ENCODE peak calls at places on chromosomes 3 and 15, in seven cellular contexts. One of them, this sample, is unnamed.

GRCh38 chr15:75928680-75929608 is 25.3 kb downstream of the FBXO22 start:
- DNase-seq in neural progenitor cell: peak; percentile 71
- DNase-seq in HCT116: peak; percentile 10
- DNase-seq in effector memory CD4-positive, alpha-beta T cell: no peak
- DNase-seq in mammary epithelial cell: no peak
- DNase-seq in ascending aorta: no peak
- DNase-seq in right cardiac atrium: no peak
- DNase-seq in this sample: no peak

GRCh38 chr3:157981819-157982218 is 124.4 kb downstream of the SHOX2 start:
- DNase-seq in HCT116: no peak
- DNase-seq in effector memory CD4-positive, alpha-beta T cell: no peak
- DNase-seq in right cardiac atrium: no peak
- DNase-seq in ascending aorta: no peak
- DNase-seq in neural progenitor cell: no peak
- DNase-seq in mammary epithelial cell: peak; percentile 68
- DNase-seq in this sample: no peak

GRCh38 chr15:33430564-33430963 is 119.8 kb downstream of the RYR3 start:
- DNase-seq in effector memory CD4-positive, alpha-beta T cell: no peak
- DNase-seq in right cardiac atrium: no peak
- DNase-seq in mammary epithelial cell: no peak
- DNase-seq in neural progenitor cell: no peak
- DNase-seq in HCT116: no peak
- DNase-seq in ascending aorta: no peak
- DNase-seq in this sample: no peak

GRCh38 chr3:65344846-65345245 is 657.0 kb upstream of the ADAMTS9 start:
- DNase-seq in neural progenitor cell: no peak
- DNase-seq in mammary epithelial cell: no peak
- DNase-seq in HCT116: no peak
- DNase-seq in effector memory CD4-positive, alpha-beta T cell: no peak
- DNase-seq in ascending aorta: no peak
- DNase-seq in right cardiac atrium: no peak
- DNase-seq in this sample: no peak

GRCh38 chr15:74695597-74696397 is at the start of gene EDC3:
- DNase-seq in effector memory CD4-positive, alpha-beta T cell: peak; percentile 72
- DNase-seq in mammary epithelial cell: peak; percentile 78
- DNase-seq in ascending aorta: peak; percentile 92
- DNase-seq in HCT116: peak; percentile 73
- DNase-seq in neural progenitor cell: peak; percentile 95
- DNase-seq in right cardiac atrium: peak; percentile 96
- DNase-seq in this sample: peak; percentile 80

GRCh38 chr3:155870945-155871745 is 695 bp downstream of the GMPS start:
- DNase-seq in right cardiac atrium: peak; percentile 87
- DNase-seq in neural progenitor cell: peak; percentile 61
- DNase-seq in ascending aorta: peak; percentile 81
- DNase-seq in mammary epithelial cell: peak; percentile 66
- DNase-seq in HCT116: no peak
- DNase-seq in effector memory CD4-positive, alpha-beta T cell: peak; percentile 20
- DNase-seq in this sample: peak; percentile 34

GRCh38 chr15:69574506-69574905 is 121.9 kb downstream of the RPLP1 start:
- DNase-seq in right cardiac atrium: no peak
- DNase-seq in mammary epithelial cell: no peak
- DNase-seq in effector memory CD4-positive, alpha-beta T cell: no peak
- DNase-seq in ascending aorta: no peak
- DNase-seq in neural progenitor cell: no peak
- DNase-seq in HCT116: no peak
- DNase-seq in this sample: no peak

GRCh38 chr15:56693761-56694160 is 39.5 kb downstream of the ZNF280D start:
- DNase-seq in neural progenitor cell: no peak
- DNase-seq in HCT116: no peak
- DNase-seq in effector memory CD4-positive, alpha-beta T cell: no peak
- DNase-seq in mammary epithelial cell: no peak
- DNase-seq in right cardiac atrium: no peak
- DNase-seq in ascending aorta: no peak
- DNase-seq in this sample: no peak

GRCh38 chr3:14441240-14441919 is 39.0 kb downstream of the SLC6A6 start:
- DNase-seq in HCT116: no peak
- DNase-seq in ascending aorta: no peak
- DNase-seq in right cardiac atrium: peak; percentile 71
- DNase-seq in mammary epithelial cell: peak; percentile 34
- DNase-seq in effector memory CD4-positive, alpha-beta T cell: no peak
- DNase-seq in neural progenitor cell: no peak
- DNase-seq in this sample: no peak

GRCh38 chr15:40369971-40370370 is 12.0 kb downstream of the DISP2 start:
- DNase-seq in mammary epithelial cell: no peak
- DNase-seq in right cardiac atrium: no peak
- DNase-seq in neural progenitor cell: no peak
- DNase-seq in ascending aorta: no peak
- DNase-seq in effector memory CD4-positive, alpha-beta T cell: no peak
- DNase-seq in HCT116: no peak
- DNase-seq in this sample: no peak

GRCh38 chr3:41575754-41576153 is 376.4 kb downstream of the CTNNB1 start:
- DNase-seq in effector memory CD4-positive, alpha-beta T cell: no peak
- DNase-seq in right cardiac atrium: peak; percentile 82
- DNase-seq in mammary epithelial cell: no peak
- DNase-seq in ascending aorta: no peak
- DNase-seq in HCT116: no peak
- DNase-seq in neural progenitor cell: no peak
- DNase-seq in this sample: no peak

GRCh38 chr3:182739619-182740018 is 53.7 kb upstream of the ATP11B start:
- DNase-seq in ascending aorta: no peak
- DNase-seq in neural progenitor cell: no peak
- DNase-seq in effector memory CD4-positive, alpha-beta T cell: no peak
- DNase-seq in mammary epithelial cell: no peak
- DNase-seq in right cardiac atrium: no peak
- DNase-seq in HCT116: no peak
- DNase-seq in this sample: no peak

GRCh38 chr3:10622456-10622855 is 117.1 kb upstream of the ATP2B2 start:
- DNase-seq in right cardiac atrium: no peak
- DNase-seq in mammary epithelial cell: no peak
- DNase-seq in effector memory CD4-positive, alpha-beta T cell: no peak
- DNase-seq in HCT116: no peak
- DNase-seq in neural progenitor cell: no peak
- DNase-seq in ascending aorta: no peak
- DNase-seq in this sample: no peak

GRCh38 chr3:49238274-49239127 is 38.5 kb downstream of the C3orf62 start:
- DNase-seq in ascending aorta: peak; percentile 78
- DNase-seq in right cardiac atrium: no peak
- DNase-seq in effector memory CD4-positive, alpha-beta T cell: no peak
- DNase-seq in mammary epithelial cell: peak; percentile 86
- DNase-seq in neural progenitor cell: no peak
- DNase-seq in HCT116: no peak
- DNase-seq in this sample: no peak

GRCh38 chr3:187368251-187368733 is at the start of gene RTP4:
- DNase-seq in HCT116: no peak
- DNase-seq in ascending aorta: no peak
- DNase-seq in right cardiac atrium: no peak
- DNase-seq in mammary epithelial cell: peak; percentile 74
- DNase-seq in effector memory CD4-positive, alpha-beta T cell: no peak
- DNase-seq in neural progenitor cell: no peak
- DNase-seq in this sample: no peak
- H3K27ac ChIP-seq in HCT116: no peak within 1 kb of the TSS
- H3K27ac ChIP-seq in ascending aorta: peak within 1 kb of the TSS; percentile 80
- H3K27ac ChIP-seq in right cardiac atrium: peak within 1 kb of the TSS; percentile 97
- H3K27ac ChIP-seq in mammary epithelial cell: peak within 1 kb of the TSS; percentile 58
- H3K27ac ChIP-seq in effector memory CD4-positive, alpha-beta T cell: peak within 1 kb of the TSS; percentile 70
- H3K27ac ChIP-seq in neural progenitor cell: no peak within 1 kb of the TSS
- H3K27ac ChIP-seq in this sample: peak within 1 kb of the TSS; percentile 92

DNA sequence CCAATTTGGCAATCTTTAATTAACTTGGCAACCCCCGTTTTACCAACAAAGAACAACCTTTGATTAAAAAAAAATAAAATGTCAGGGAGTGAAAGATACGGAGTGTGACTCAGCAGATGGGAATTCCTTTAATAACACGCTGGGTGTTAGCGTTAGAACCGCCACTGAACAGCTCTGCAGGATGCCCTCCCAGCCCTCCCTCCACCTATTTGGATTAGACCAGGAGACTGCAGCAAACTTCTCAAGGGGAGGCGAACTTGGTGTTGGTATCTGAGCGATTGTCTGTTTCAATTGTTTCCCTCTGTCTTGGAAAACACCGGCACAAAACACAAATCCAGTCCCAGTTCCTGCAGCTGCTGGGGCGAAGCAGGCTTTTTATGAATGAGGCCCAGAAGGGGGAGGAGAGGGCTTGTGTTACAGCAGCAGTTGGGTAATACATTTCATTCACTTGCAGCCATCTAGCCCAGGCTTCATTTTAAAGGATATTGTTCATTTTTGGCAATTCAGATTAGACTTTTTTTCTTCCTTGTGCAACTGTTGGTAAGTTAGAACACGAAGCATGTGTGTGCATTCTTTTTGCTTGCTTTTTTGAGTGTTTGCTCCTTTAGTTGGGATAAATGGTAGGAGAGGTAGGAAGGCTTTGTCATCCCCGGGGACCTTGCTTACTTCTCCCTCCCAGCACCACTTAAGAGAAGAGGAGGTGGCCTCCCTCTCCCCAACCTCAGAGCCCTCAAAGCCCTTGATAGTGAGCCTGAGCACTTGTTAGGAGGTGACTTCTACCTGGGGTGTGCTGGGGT is 152.3 kb downstream of the IGF1R start:
- DNase-seq in mammary epithelial cell: peak; percentile 70
- DNase-seq in effector memory CD4-positive, alpha-beta T cell: no peak
- DNase-seq in HCT116: peak; percentile 59
- DNase-seq in ascending aorta: no peak
- DNase-seq in neural progenitor cell: peak; percentile 76
- DNase-seq in right cardiac atrium: peak; percentile 76
- DNase-seq in this sample: no peak
- H3K4me3 ChIP-seq in mammary epithelial cell: no peak overlapping the region
- H3K4me3 ChIP-seq in effector memory CD4-positive, alpha-beta T cell: no peak overlapping the region
- H3K4me3 ChIP-seq in HCT116: peak overlapping the region; percentile 40
- H3K4me3 ChIP-seq in ascending aorta: no peak overlapping the region
- H3K4me3 ChIP-seq in neural progenitor cell: peak overlapping the region; percentile 44
- H3K4me3 ChIP-seq in right cardiac atrium: peak overlapping the region; percentile 13
- H3K4me3 ChIP-seq in this sample: no peak overlapping the region

DNA sequence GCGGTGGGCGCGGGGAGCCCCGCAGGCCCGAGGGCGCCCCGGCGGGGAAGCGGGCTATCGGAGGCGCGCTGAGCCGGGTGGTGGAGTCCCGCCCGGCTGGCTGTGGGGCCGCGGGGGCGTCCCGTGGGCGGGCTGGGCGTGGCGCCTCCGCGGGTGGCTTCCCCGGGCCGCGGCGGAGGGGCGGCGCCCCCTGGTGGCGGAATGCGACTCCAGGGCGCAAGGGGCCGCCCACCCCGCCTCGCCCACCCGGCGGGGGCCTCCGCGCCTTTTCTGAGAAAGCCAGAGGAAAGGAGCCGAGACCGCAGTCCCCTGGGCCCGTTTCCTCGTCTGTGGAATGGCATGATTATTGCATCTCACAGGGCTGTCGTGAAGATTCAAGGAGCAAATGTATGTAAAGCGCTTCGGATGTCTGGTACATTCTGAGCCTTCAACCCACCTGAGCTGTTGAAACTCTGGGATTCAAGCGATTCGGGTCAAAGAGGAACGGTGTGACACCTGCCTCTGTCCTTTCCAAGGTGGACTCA is 31.9 kb upstream of the RAB6B start:
- DNase-seq in ascending aorta: peak; percentile 72
- DNase-seq in effector memory CD4-positive, alpha-beta T cell: peak; percentile 64
- DNase-seq in right cardiac atrium: peak; percentile 91
- DNase-seq in mammary epithelial cell: no peak
- DNase-seq in HCT116: no peak
- DNase-seq in neural progenitor cell: peak; percentile 82
- DNase-seq in this sample: no peak
- H3K27ac ChIP-seq in ascending aorta: no peak overlapping the region
- H3K27ac ChIP-seq in effector memory CD4-positive, alpha-beta T cell: no peak overlapping the region
- H3K27ac ChIP-seq in right cardiac atrium: no peak overlapping the region
- H3K27ac ChIP-seq in mammary epithelial cell: no peak overlapping the region
- H3K27ac ChIP-seq in HCT116: no peak overlapping the region
- H3K27ac ChIP-seq in neural progenitor cell: no peak overlapping the region
- H3K27ac ChIP-seq in this sample: no peak overlapping the region

GRCh38 chr3:154120903-154121235 is 321 bp upstream of the ARHGEF26 start:
- DNase-seq in mammary epithelial cell: no peak
- DNase-seq in right cardiac atrium: no peak
- DNase-seq in effector memory CD4-positive, alpha-beta T cell: no peak
- DNase-seq in neural progenitor cell: no peak
- DNase-seq in HCT116: no peak
- DNase-seq in ascending aorta: no peak
- DNase-seq in this sample: no peak
- H3K4me3 ChIP-seq in mammary epithelial cell: peak overlapping the region; percentile 85
- H3K4me3 ChIP-seq in right cardiac atrium: peak overlapping the region; percentile 63
- H3K4me3 ChIP-seq in effector memory CD4-positive, alpha-beta T cell: peak overlapping the region; percentile 60
- H3K4me3 ChIP-seq in neural progenitor cell: peak overlapping the region; percentile 79
- H3K4me3 ChIP-seq in HCT116: peak overlapping the region; percentile 88
- H3K4me3 ChIP-seq in ascending aorta: peak overlapping the region; percentile 71
- H3K4me3 ChIP-seq in this sample: peak overlapping the region; percentile 78

DNA sequence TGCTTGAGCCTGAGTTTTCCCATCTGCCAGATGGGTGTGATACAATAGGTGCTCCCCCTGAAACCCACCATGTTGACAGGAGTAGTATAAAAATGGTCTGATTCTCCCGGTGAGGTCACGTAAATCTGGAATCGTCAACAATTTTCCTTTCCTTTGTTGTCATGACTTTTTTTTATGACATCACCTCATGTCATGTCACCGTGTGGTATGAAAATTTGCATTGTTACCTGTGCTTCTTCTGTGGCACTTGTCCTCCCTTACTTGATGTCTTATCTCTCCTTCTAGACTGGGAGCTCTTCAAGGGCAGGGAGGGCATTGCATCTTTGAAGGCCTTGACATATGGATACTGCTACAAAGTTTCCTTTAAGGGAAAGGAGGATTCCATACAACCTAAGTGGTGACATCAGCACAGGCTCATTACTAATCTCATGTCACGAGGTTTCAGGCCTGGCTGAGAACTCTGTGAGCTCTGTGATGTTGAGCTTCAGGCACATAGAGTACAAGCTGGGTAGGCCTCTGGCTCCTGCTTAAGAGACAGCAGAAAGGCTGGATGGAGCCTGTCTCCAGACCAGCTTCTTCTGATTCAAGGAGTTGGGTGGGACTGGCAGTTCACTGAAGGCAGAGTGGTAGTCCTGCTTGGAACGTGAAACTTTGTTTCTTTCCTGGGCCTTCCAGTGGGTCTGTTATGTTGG is 66.3 kb downstream of the LPP start:
- DNase-seq in HCT116: no peak
- DNase-seq in mammary epithelial cell: no peak
- DNase-seq in ascending aorta: peak; percentile 77
- DNase-seq in right cardiac atrium: no peak
- DNase-seq in effector memory CD4-positive, alpha-beta T cell: no peak
- DNase-seq in neural progenitor cell: no peak
- DNase-seq in this sample: no peak
- H3K27ac ChIP-seq in HCT116: no peak overlapping the region
- H3K27ac ChIP-seq in mammary epithelial cell: no peak overlapping the region
- H3K27ac ChIP-seq in ascending aorta: peak overlapping the region; percentile 92
- H3K27ac ChIP-seq in right cardiac atrium: peak overlapping the region; percentile 91
- H3K27ac ChIP-seq in effector memory CD4-positive, alpha-beta T cell: no peak overlapping the region
- H3K27ac ChIP-seq in neural progenitor cell: no peak overlapping the region
- H3K27ac ChIP-seq in this sample: peak overlapping the region; percentile 79

This sample was measured in breast epithelium.